ENCODE peak calls at places on chromosomes 2 and 18, in eight cellular contexts. M is colonic mucosa, C is IMR-90, K is cardiac muscle cell, Z is OCI-LY7, G is breast epithelium, J is tibial artery, F is fibroblast of lung. L is an unnamed sample.

GRCh38 chr2:132627542-132627941 is 42.5 kb downstream of the LYPD1 start:
- DNase-seq in M (no peak), C (no peak), F (peak; percentile 31), J (no peak), Z (no peak), G (no peak), K (no peak), L (no peak)

GRCh38 chr2:60641866-60642788 is 88.7 kb upstream of the BCL11A start:
- DNase-seq in F (peak; percentile 42), J (no peak), G (no peak), C (peak; percentile 49), K (peak; percentile 78), Z (peak; percentile 81), M (peak; percentile 28), L (no peak)

GRCh38 chr2:236568068-236568921 is 1.3 kb upstream of the ACKR3 start:
- DNase-seq in F (no peak), Z (no peak), C (no peak), K (peak; percentile 82), G (no peak), J (peak; percentile 48), M (peak; percentile 38), L (no peak)

GRCh38 chr18:58288922-58289797 is 245.1 kb downstream of the NEDD4L start:
- DNase-seq in J (no peak), K (peak; percentile 21), G (no peak), Z (no peak), C (peak; percentile 65), F (peak; percentile 80), M (no peak), L (no peak)

GRCh38 chr18:13452448-13452811 is 233.9 kb downstream of the LDLRAD4 start:
- DNase-seq in F (peak; percentile 86), M (no peak), G (no peak), K (no peak), C (peak; percentile 14), J (peak; percentile 74), Z (no peak), L (no peak)

GRCh38 chr2:102346381-102347130 is 9.0 kb upstream of the IL18R1 start:
- DNase-seq in C (no peak), Z (no peak), J (no peak), F (no peak), M (no peak), G (no peak), K (no peak), L (no peak)

GRCh38 chr2:21163213-21163612 is 39.4 kb downstream of the TDRD15 start:
- DNase-seq in J (no peak), F (no peak), C (no peak), Z (no peak), G (no peak), M (no peak), K (no peak), L (no peak)

GRCh38 chr2:240892361-240892760 is 3.6 kb downstream of the MAB21L4 start:
- DNase-seq in Z (no peak), F (no peak), G (no peak), C (no peak), K (no peak), J (no peak), M (no peak), L (no peak)

GRCh38 chr2:198322275-198322674 is 517.9 kb downstream of the PLCL1 start:
- DNase-seq in K (peak; percentile 11), G (no peak), Z (peak; percentile 16), J (no peak), C (no peak), M (no peak), F (no peak), L (no peak)

GRCh38 chr2:26560892-26561291 is 80.3 kb downstream of the CIB4 start:
- DNase-seq in C (no peak), F (no peak), K (no peak), M (no peak), G (no peak), Z (no peak), J (no peak), L (no peak)

GRCh38 chr2:6881516-6881915 is 3.9 kb downstream of the RSAD2 start:
- DNase-seq in K (no peak), M (no peak), C (no peak), G (no peak), Z (no peak), F (no peak), J (no peak), L (no peak)

GRCh38 chr2:6885968-6886367 is 8.4 kb downstream of the RSAD2 start:
- DNase-seq in M (no peak), C (no peak), F (no peak), Z (no peak), J (no peak), G (no peak), K (no peak), L (no peak)

GRCh38 chr2:6881036-6881435 is 3.5 kb downstream of the RSAD2 start:
- DNase-seq in F (no peak), G (no peak), M (no peak), Z (no peak), J (no peak), K (no peak), C (no peak), L (no peak)

GRCh38 chr2:6880200-6880733 is 2.7 kb downstream of the RSAD2 start:
- DNase-seq in M (no peak), G (no peak), Z (no peak), F (peak; percentile 6), K (no peak), C (no peak), J (no peak), L (no peak)

DNA sequence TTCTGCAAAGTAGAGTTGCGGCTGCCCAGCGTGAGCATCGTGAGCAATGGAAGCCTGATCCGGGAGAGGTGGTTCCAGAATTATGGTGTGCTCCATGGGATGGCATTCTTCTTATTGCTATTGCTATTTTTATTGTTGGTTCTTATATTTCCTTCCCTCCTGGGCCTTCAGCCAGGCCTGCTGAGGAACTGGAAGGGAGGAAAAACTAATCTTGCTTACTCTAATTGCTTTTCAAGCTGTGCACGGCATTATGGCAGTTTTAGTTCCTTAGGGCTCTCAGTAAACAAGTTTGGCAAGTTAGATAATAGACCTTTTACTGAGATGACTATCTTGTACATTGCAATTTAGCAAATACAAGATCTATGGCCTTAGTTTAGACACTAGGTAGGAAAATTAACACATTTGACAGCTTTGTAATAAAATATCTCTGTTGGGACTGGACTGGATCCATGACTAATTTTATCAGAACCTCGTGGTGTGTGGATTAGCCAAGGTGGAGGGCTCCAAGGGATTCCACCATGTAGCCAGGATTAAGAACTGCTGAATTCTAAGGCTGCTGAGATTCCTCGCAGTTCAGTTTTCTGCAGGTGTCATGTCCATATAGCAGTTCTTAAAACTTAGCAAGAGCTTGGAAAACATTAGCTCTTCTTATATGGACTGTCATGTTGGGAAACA is 6.0 kb downstream of the RSAD2 start:
- DNase-seq in G (no peak), Z (no peak), M (no peak), C (no peak), J (no peak), K (no peak), F (no peak), L (no peak)
- H3K27ac ChIP-seq in G (no peak overlapping the region), Z (no peak overlapping the region), M (no peak overlapping the region), C (no peak overlapping the region), J (no peak overlapping the region), K (no peak overlapping the region), F (no peak overlapping the region), L (no peak overlapping the region)

GRCh38 chr2:215712850-215713230 is 277.0 kb upstream of the FN1 start:
- DNase-seq in C (peak; percentile 47), J (no peak), F (peak; percentile 65), K (no peak), M (no peak), G (no peak), Z (no peak), L (no peak)
- H3K27ac ChIP-seq in C (peak overlapping the region; percentile 92), J (peak overlapping the region; percentile 72), F (peak overlapping the region; percentile 56), K (no peak overlapping the region), M (no peak overlapping the region), G (peak overlapping the region; percentile 53), Z (no peak overlapping the region), L (no peak overlapping the region)

GRCh38 chr2:54983345-54984235 is 66.7 kb downstream of the RTN4 start:
- DNase-seq in K (no peak), F (peak; percentile 71), J (no peak), M (no peak), Z (no peak), G (no peak), C (no peak), L (no peak)
- H3K27ac ChIP-seq in K (no peak overlapping the region), F (no peak overlapping the region), J (no peak overlapping the region), M (no peak overlapping the region), Z (no peak overlapping the region), G (peak overlapping the region; percentile 33), C (no peak overlapping the region), L (no peak overlapping the region)

GRCh38 chr2:18455256-18455862 is 105.1 kb downstream of the RDH14 start:
- DNase-seq in K (peak; percentile 40), Z (no peak), F (peak; percentile 84), C (peak; percentile 89), J (no peak), G (no peak), M (no peak), L (no peak)

GRCh38 chr2:18454692-18455255 is 105.7 kb downstream of the RDH14 start:
- DNase-seq in M (no peak), Z (no peak), F (no peak), K (no peak), C (no peak), G (no peak), J (peak; percentile 71), L (no peak)

DNA sequence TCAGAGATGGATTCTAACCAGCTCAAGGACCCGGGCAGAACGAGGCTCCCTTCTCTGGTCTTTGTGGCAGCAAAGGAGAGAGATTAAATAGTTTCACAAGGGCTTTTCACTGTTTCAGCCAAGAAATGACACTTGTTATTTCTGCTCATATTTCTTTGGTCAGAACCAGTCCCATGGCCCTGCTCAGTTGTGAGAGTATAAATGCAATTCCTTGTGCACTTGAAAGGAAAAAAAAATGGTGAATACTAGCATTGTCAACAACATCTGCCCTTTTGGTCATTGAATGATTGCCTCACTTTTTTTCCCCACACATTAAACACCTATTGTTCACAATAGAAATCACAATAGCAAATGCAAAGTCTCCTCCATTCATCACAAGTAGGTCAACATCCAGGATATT is 104.4 kb downstream of the RDH14 start:
- DNase-seq in C (no peak), K (no peak), Z (no peak), G (no peak), M (no peak), J (peak; percentile 42), F (peak; percentile 41), L (no peak)
- H3K27ac ChIP-seq in C (peak overlapping the region; percentile 73), K (no peak overlapping the region), Z (no peak overlapping the region), G (peak overlapping the region; percentile 42), M (no peak overlapping the region), J (peak overlapping the region; percentile 82), F (no peak overlapping the region), L (no peak overlapping the region)